ENCODE peak calls at places on chromosomes 2 and 18, in five cellular contexts. One of them, this sample, is unnamed.

GRCh38 chr18:27075828-27076227 is 109.3 kb downstream of the CHST9 start:
- DNase-seq in HepG2: no peak
- DNase-seq in NT2/D1: no peak
- DNase-seq in GM12878: no peak
- DNase-seq in H1: no peak
- DNase-seq in this sample: no peak

GRCh38 chr2:198597648-198598047 is 793.3 kb downstream of the PLCL1 start:
- DNase-seq in HepG2: no peak
- DNase-seq in H1: no peak
- DNase-seq in NT2/D1: no peak
- DNase-seq in GM12878: no peak
- DNase-seq in this sample: no peak

GRCh38 chr2:54471221-54471711 is 15.1 kb downstream of the SPTBN1 start:
- DNase-seq in NT2/D1: no peak
- DNase-seq in H1: no peak
- DNase-seq in GM12878: peak
- DNase-seq in HepG2: peak
- DNase-seq in this sample: peak

GRCh38 chr2:96501471-96501874 is 3.7 kb downstream of the NEURL3 start:
- DNase-seq in NT2/D1: no peak
- DNase-seq in HepG2: no peak
- DNase-seq in GM12878: peak
- DNase-seq in H1: no peak
- DNase-seq in this sample: no peak

GRCh38 chr2:231138699-231139098 is 13.9 kb upstream of the HTR2B start:
- DNase-seq in NT2/D1: no peak
- DNase-seq in H1: no peak
- DNase-seq in GM12878: no peak
- DNase-seq in HepG2: no peak
- DNase-seq in this sample: peak

GRCh38 chr2:168662651-168663208 is 139.7 kb upstream of the NOSTRIN start:
- DNase-seq in GM12878: no peak
- DNase-seq in HepG2: no peak
- DNase-seq in H1: no peak
- DNase-seq in NT2/D1: no peak
- DNase-seq in this sample: no peak

GRCh38 chr18:51522821-51523220 is 325.3 kb upstream of the MEX3C start:
- DNase-seq in HepG2: no peak
- DNase-seq in H1: no peak
- DNase-seq in NT2/D1: no peak
- DNase-seq in GM12878: no peak
- DNase-seq in this sample: no peak

GRCh38 chr2:216880509-216881184 is 20.8 kb upstream of the TNP1 start:
- DNase-seq in HepG2: no peak
- DNase-seq in GM12878: no peak
- DNase-seq in NT2/D1: no peak
- DNase-seq in H1: no peak
- DNase-seq in this sample: no peak

GRCh38 chr2:2828774-2829368 is 497.8 kb upstream of the MYT1L start:
- DNase-seq in GM12878: no peak
- DNase-seq in H1: no peak
- DNase-seq in NT2/D1: no peak
- DNase-seq in HepG2: no peak
- DNase-seq in this sample: no peak

GRCh38 chr2:41821167-41821566 is 226.7 kb upstream of the PKDCC start:
- DNase-seq in GM12878: no peak
- DNase-seq in HepG2: no peak
- DNase-seq in NT2/D1: no peak
- DNase-seq in H1: no peak
- DNase-seq in this sample: no peak

GRCh38 chr2:157691695-157692094 is 63.0 kb upstream of the ACVR1C start:
- DNase-seq in H1: no peak
- DNase-seq in NT2/D1: no peak
- DNase-seq in HepG2: no peak
- DNase-seq in GM12878: no peak
- DNase-seq in this sample: no peak

GRCh38 chr2:53755022-53755630 is 12.5 kb upstream of the CHAC2 start:
- DNase-seq in NT2/D1: no peak
- DNase-seq in HepG2: no peak
- DNase-seq in GM12878: no peak
- DNase-seq in H1: no peak
- DNase-seq in this sample: no peak

GRCh38 chr2:17166506-17166905 is 351.7 kb downstream of the RAD51AP2 start:
- DNase-seq in NT2/D1: no peak
- DNase-seq in HepG2: no peak
- DNase-seq in H1: no peak
- DNase-seq in GM12878: no peak
- DNase-seq in this sample: no peak

GRCh38 chr18:55280515-55280914 is 307.5 kb downstream of the TCF4 start:
- DNase-seq in GM12878: no peak
- DNase-seq in HepG2: no peak
- DNase-seq in NT2/D1: no peak
- DNase-seq in H1: no peak
- DNase-seq in this sample: no peak

GRCh38 chr2:111186123-111186715 is 65.5 kb downstream of the BCL2L11 start:
- DNase-seq in H1: no peak
- DNase-seq in GM12878: no peak
- DNase-seq in NT2/D1: no peak
- DNase-seq in HepG2: no peak
- DNase-seq in this sample: no peak

GRCh38 chr2:195238366-195238765 is 418.7 kb upstream of the SLC39A10 start:
- DNase-seq in HepG2: no peak
- DNase-seq in GM12878: no peak
- DNase-seq in NT2/D1: no peak
- DNase-seq in H1: no peak
- DNase-seq in this sample: no peak

GRCh38 chr2:86072271-86072858 is 33.3 kb downstream of the POLR1A start:
- DNase-seq in HepG2: no peak
- DNase-seq in H1: no peak
- DNase-seq in GM12878: no peak
- DNase-seq in NT2/D1: no peak
- DNase-seq in this sample: no peak

GRCh38 chr2:215052810-215053209 is 85.6 kb downstream of the ABCA12 start:
- DNase-seq in HepG2: no peak
- DNase-seq in NT2/D1: no peak
- DNase-seq in H1: no peak
- DNase-seq in GM12878: no peak
- DNase-seq in this sample: no peak

GRCh38 chr2:233832869-233833812 is 21.2 kb downstream of the HJURP start:
- DNase-seq in HepG2: peak
- DNase-seq in NT2/D1: peak
- DNase-seq in H1: peak
- DNase-seq in GM12878: no peak
- DNase-seq in this sample: peak

GRCh38 chr2:178452870-178453269 is 1.7 kb downstream of the PJVK start:
- DNase-seq in H1: no peak
- DNase-seq in HepG2: no peak
- DNase-seq in NT2/D1: no peak
- DNase-seq in GM12878: no peak
- DNase-seq in this sample: no peak

GRCh38 chr2:70957838-70958237 is 20.6 kb upstream of the ANKRD53 start:
- DNase-seq in HepG2: no peak
- DNase-seq in NT2/D1: no peak
- DNase-seq in H1: no peak
- DNase-seq in GM12878: no peak
- DNase-seq in this sample: no peak

GRCh38 chr2:37325625-37326071 is 1.0 kb upstream of the PRKD3 start:
- DNase-seq in HepG2: no peak
- DNase-seq in H1: no peak
- DNase-seq in NT2/D1: no peak
- DNase-seq in GM12878: no peak
- DNase-seq in this sample: no peak
- TF ChIP-seq SUZ12 in HepG2: no peak
- TF ChIP-seq SUZ12 in H1: no peak
- TF ChIP-seq SUZ12 in NT2/D1: no peak
- TF ChIP-seq SUZ12 in GM12878: no peak
- TF ChIP-seq SUZ12 in this sample: no peak

GRCh38 chr18:32884543-32884942 is 111.7 kb upstream of the KLHL14 start:
- DNase-seq in NT2/D1: no peak
- DNase-seq in HepG2: no peak
- DNase-seq in GM12878: no peak
- DNase-seq in H1: no peak
- DNase-seq in this sample: no peak
- TF ChIP-seq SUZ12 in NT2/D1: no peak
- TF ChIP-seq SUZ12 in HepG2: no peak
- TF ChIP-seq SUZ12 in GM12878: no peak
- TF ChIP-seq SUZ12 in H1: no peak
- TF ChIP-seq SUZ12 in this sample: no peak

DNA sequence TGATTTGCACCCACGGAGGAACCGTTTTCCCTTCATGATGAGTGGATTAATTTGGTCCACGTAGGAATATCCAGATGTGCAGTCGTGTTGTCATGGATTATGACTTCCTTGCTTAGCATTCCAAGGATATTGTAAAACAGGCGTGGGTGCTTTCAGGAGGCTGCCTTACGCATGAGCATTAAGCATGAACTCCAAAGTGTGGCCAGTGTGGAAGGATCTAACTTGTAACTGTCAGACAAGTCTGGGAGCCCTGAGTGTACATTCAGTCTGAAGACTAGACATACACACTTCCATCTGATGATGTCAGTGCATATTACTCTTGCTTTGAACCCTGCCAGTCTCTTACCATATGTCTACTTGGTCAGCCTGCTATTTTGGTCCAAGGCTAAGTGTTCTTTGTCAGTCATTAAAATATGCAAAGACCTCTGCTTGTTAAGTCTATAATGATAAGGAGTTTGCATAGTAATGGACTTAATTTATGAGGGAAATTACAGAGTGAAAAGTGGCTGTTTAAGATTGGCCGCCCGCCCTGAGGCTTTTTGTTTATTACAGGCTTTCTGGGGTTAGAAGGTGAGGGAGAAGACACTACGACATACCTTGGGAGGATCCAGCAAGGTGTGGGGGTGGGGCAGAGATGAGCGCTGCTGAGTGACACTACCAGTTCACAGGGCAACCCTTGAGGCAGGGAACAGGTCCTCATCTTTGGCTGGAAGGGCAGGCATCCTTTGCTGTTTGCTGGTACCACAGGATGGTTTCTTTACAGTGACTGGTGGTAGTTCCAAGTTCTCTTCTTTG is 48.3 kb downstream of the CABLES1 start:
- DNase-seq in GM12878: no peak
- DNase-seq in H1: no peak
- DNase-seq in HepG2: no peak
- DNase-seq in NT2/D1: no peak
- DNase-seq in this sample: no peak
- TF ChIP-seq SUZ12 in GM12878: no peak
- TF ChIP-seq SUZ12 in H1: no peak
- TF ChIP-seq SUZ12 in HepG2: no peak
- TF ChIP-seq SUZ12 in NT2/D1: no peak
- TF ChIP-seq SUZ12 in this sample: no peak

DNA sequence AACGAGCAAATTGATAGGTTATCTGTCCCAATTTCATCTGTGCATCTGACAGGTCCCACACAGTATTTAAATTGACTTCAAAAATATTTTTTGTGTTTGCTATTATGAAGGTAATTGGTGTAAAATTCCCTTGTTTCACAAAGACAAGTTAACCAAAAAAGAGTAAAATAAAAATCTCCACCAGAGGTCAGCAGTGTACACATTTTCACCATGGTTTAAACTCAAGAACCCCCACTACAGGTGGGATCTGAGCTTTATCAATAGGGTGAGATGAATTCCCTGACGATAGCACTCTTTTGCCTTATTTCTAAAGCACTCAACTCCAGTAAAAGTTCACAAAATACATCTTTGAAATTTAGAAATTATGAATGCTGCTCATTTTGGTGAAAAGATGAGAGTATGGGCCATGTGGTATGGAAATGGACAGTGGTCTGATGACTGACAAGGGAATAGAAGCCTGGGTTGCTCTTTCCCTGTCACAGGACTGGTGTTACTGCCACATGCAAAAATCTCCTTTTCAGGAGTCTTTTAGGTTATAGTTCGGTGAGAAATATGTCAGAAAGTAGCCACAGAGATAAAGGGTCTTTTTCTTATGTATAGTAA is 68.0 kb downstream of the SERPINB8 start:
- DNase-seq in H1: no peak
- DNase-seq in HepG2: peak
- DNase-seq in NT2/D1: peak
- DNase-seq in GM12878: no peak
- DNase-seq in this sample: peak
- TF ChIP-seq SUZ12 in H1: no peak
- TF ChIP-seq SUZ12 in HepG2: no peak
- TF ChIP-seq SUZ12 in NT2/D1: no peak
- TF ChIP-seq SUZ12 in GM12878: no peak
- TF ChIP-seq SUZ12 in this sample: no peak

GRCh38 chr2:235030936-235031335 is 79.1 kb downstream of the SH3BP4 start:
- DNase-seq in NT2/D1: no peak
- DNase-seq in HepG2: no peak
- DNase-seq in H1: no peak
- DNase-seq in GM12878: no peak
- DNase-seq in this sample: no peak

GRCh38 chr2:235030126-235030525 is 78.3 kb downstream of the SH3BP4 start:
- DNase-seq in H1: no peak
- DNase-seq in NT2/D1: no peak
- DNase-seq in GM12878: no peak
- DNase-seq in HepG2: no peak
- DNase-seq in this sample: no peak

GRCh38 chr2:235027558-235028214 is 75.9 kb downstream of the SH3BP4 start:
- DNase-seq in GM12878: no peak
- DNase-seq in H1: no peak
- DNase-seq in HepG2: no peak
- DNase-seq in NT2/D1: no peak
- DNase-seq in this sample: no peak

GRCh38 chr2:235028646-235029045 is 76.8 kb downstream of the SH3BP4 start:
- DNase-seq in HepG2: no peak
- DNase-seq in NT2/D1: no peak
- DNase-seq in GM12878: no peak
- DNase-seq in H1: no peak
- DNase-seq in this sample: no peak

DNA sequence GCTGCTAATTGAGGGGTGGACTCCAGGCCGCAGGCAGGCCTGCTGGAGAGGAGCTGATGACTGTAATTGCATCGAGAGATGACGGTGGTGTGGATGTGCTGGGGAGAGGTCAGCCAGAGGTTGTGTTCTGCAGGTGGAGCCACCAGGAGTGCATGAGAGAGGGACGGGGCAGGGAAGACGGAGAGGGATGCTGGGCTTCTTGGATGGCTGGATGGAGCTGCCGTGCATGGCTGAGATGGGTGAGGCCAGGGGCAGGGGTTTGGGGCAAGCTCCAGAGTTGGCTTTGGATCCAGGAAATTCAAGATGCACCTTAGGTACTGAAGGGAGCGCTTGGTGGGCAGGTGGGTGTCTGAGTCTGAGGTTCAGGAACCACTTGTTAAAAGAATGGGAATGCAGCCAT is 77.2 kb downstream of the SH3BP4 start:
- DNase-seq in H1: no peak
- DNase-seq in HepG2: no peak
- DNase-seq in GM12878: no peak
- DNase-seq in NT2/D1: no peak
- DNase-seq in this sample: no peak
- TF ChIP-seq SUZ12 in H1: no peak
- TF ChIP-seq SUZ12 in HepG2: no peak
- TF ChIP-seq SUZ12 in GM12878: no peak
- TF ChIP-seq SUZ12 in NT2/D1: no peak
- TF ChIP-seq SUZ12 in this sample: no peak

DNA sequence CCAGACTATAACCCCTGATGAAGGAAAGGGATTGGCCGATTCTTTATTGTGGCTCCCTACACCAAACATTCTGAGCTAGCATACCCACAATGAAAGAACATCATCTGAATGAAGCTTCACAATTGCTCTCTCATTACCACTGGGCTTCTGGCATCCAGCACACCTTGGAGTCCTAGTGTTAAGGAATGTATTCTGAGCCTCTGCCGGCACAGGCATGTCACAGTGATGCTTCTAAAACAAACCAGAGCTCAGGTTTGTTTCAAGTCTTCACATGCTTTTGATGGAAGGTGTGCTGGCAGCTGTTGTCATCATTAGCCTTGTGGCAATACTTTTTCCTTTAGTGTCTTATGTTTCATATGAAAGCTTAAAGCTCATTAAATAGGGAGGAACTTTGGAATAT is 76.3 kb upstream of the RBBP8 start:
- DNase-seq in GM12878: no peak
- DNase-seq in H1: peak
- DNase-seq in NT2/D1: peak
- DNase-seq in HepG2: no peak
- DNase-seq in this sample: no peak
- TF ChIP-seq SUZ12 in GM12878: no peak
- TF ChIP-seq SUZ12 in H1: no peak
- TF ChIP-seq SUZ12 in NT2/D1: no peak
- TF ChIP-seq SUZ12 in HepG2: no peak
- TF ChIP-seq SUZ12 in this sample: no peak

This sample was measured in HEK293T.